ENCODE peak calls at places on chromosomes 3 and 15, in six cellular contexts. One of them, this sample, is unnamed.

GRCh38 chr3:98855811-98856400 is 45.6 kb downstream of the DCBLD2 start:
- DNase-seq in neural progenitor cell: no peak
- DNase-seq in OCI-LY7: no peak
- DNase-seq in GM23338: no peak
- DNase-seq in HCT116: no peak
- DNase-seq in GM23248: peak; percentile 98
- DNase-seq in this sample: no peak

GRCh38 chr15:82810863-82811421 is 1.5 kb downstream of the WHAMM start:
- DNase-seq in GM23338: no peak
- DNase-seq in HCT116: no peak
- DNase-seq in neural progenitor cell: no peak
- DNase-seq in OCI-LY7: peak; percentile 36
- DNase-seq in GM23248: peak; percentile 36
- DNase-seq in this sample: no peak

GRCh38 chr3:108406661-108407206 is 103.7 kb downstream of the MYH15 start:
- DNase-seq in GM23338: peak; percentile 62
- DNase-seq in HCT116: peak; percentile 52
- DNase-seq in GM23248: peak; percentile 68
- DNase-seq in neural progenitor cell: peak; percentile 52
- DNase-seq in OCI-LY7: peak; percentile 60
- DNase-seq in this sample: peak; percentile 66

GRCh38 chr15:31606261-31606669 is 279.6 kb downstream of the KLF13 start:
- DNase-seq in GM23338: no peak
- DNase-seq in OCI-LY7: no peak
- DNase-seq in neural progenitor cell: no peak
- DNase-seq in HCT116: no peak
- DNase-seq in GM23248: peak; percentile 82
- DNase-seq in this sample: no peak

GRCh38 chr3:191961529-191961928 is 500.6 kb downstream of the PYDC2 start:
- DNase-seq in GM23338: no peak
- DNase-seq in neural progenitor cell: no peak
- DNase-seq in GM23248: no peak
- DNase-seq in OCI-LY7: no peak
- DNase-seq in HCT116: no peak
- DNase-seq in this sample: no peak

GRCh38 chr3:136818191-136818850 is 605 bp upstream of the SLC35G2 start:
- DNase-seq in GM23338: peak; percentile 66
- DNase-seq in OCI-LY7: peak; percentile 46
- DNase-seq in HCT116: peak; percentile 67
- DNase-seq in GM23248: peak; percentile 85
- DNase-seq in neural progenitor cell: peak; percentile 13
- DNase-seq in this sample: no peak

GRCh38 chr15:56293495-56294292 is 50.0 kb upstream of the RFX7 start:
- DNase-seq in GM23248: no peak
- DNase-seq in GM23338: no peak
- DNase-seq in OCI-LY7: no peak
- DNase-seq in neural progenitor cell: no peak
- DNase-seq in HCT116: no peak
- DNase-seq in this sample: no peak

GRCh38 chr15:89707577-89707976 is 17.0 kb downstream of the WDR93 start:
- DNase-seq in neural progenitor cell: no peak
- DNase-seq in HCT116: no peak
- DNase-seq in OCI-LY7: no peak
- DNase-seq in GM23338: no peak
- DNase-seq in GM23248: no peak
- DNase-seq in this sample: no peak

GRCh38 chr3:194720048-194720447 is 34.4 kb downstream of the FAM43A start:
- DNase-seq in neural progenitor cell: no peak
- DNase-seq in GM23338: no peak
- DNase-seq in GM23248: no peak
- DNase-seq in OCI-LY7: no peak
- DNase-seq in HCT116: no peak
- DNase-seq in this sample: no peak

GRCh38 chr15:39579487-39580116 is 1.3 kb upstream of the THBS1 start:
- DNase-seq in HCT116: peak; percentile 67
- DNase-seq in GM23248: peak; percentile 91
- DNase-seq in GM23338: peak; percentile 97
- DNase-seq in OCI-LY7: no peak
- DNase-seq in neural progenitor cell: peak; percentile 87
- DNase-seq in this sample: peak; percentile 82

GRCh38 chr3:185152433-185153169 is at the start of gene C3orf70:
- DNase-seq in GM23338: peak; percentile 73
- DNase-seq in OCI-LY7: no peak
- DNase-seq in HCT116: no peak
- DNase-seq in GM23248: peak; percentile 53
- DNase-seq in neural progenitor cell: peak; percentile 79
- DNase-seq in this sample: peak; percentile 74

GRCh38 chr15:64847016-64847415 is 5.3 kb downstream of the PLEKHO2 start:
- DNase-seq in HCT116: no peak
- DNase-seq in OCI-LY7: no peak
- DNase-seq in GM23338: no peak
- DNase-seq in GM23248: no peak
- DNase-seq in neural progenitor cell: peak; percentile 1
- DNase-seq in this sample: no peak
- H3K4me3 ChIP-seq in HCT116: no peak overlapping the region
- H3K4me3 ChIP-seq in OCI-LY7: no peak overlapping the region
- H3K4me3 ChIP-seq in GM23338: no peak overlapping the region
- H3K4me3 ChIP-seq in GM23248: no peak overlapping the region
- H3K4me3 ChIP-seq in neural progenitor cell: no peak overlapping the region
- H3K4me3 ChIP-seq in this sample: no peak overlapping the region

DNA sequence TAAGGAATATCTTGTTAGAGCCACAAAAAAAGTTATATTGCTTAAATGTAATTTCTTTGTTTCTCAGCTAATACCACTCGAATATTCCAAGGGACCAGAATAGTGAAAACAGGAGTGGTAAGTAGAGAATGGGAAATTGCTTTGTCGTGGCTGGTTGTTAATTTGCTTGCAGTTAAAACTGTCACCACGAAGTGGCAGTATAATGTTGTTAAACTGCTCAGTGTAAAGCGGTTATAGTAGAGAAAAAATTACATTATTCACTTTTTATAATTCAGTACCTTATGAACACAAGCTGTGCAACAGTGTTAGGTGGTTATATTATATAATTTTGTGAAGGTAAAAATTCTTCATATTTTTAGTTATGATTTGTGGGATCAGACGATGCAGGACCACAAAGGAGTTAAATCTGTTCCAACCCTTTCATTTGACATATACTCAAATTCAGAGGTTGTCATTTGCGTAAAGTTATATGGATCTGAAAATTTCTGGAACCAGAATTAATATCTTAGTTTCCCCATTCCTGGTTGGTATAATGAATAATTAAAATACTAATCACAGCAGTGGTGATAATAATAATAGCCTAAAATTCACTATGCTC is 171.8 kb downstream of the FEZF2 start:
- DNase-seq in GM23338: peak; percentile 76
- DNase-seq in HCT116: peak; percentile 16
- DNase-seq in OCI-LY7: peak; percentile 23
- DNase-seq in GM23248: peak; percentile 57
- DNase-seq in neural progenitor cell: peak; percentile 49
- DNase-seq in this sample: peak; percentile 38
- TF ChIP-seq EZH2phosphoT487 in GM23338: no peak
- TF ChIP-seq EZH2phosphoT487 in HCT116: no peak
- TF ChIP-seq EZH2phosphoT487 in OCI-LY7: no peak
- TF ChIP-seq EZH2phosphoT487 in GM23248: no peak
- TF ChIP-seq EZH2phosphoT487 in neural progenitor cell: no peak
- TF ChIP-seq EZH2phosphoT487 in this sample: no peak

GRCh38 chr15:47185222-47185800 is 532.0 kb upstream of the SEMA6D start:
- DNase-seq in GM23248: no peak
- DNase-seq in HCT116: no peak
- DNase-seq in OCI-LY7: no peak
- DNase-seq in neural progenitor cell: no peak
- DNase-seq in GM23338: no peak
- DNase-seq in this sample: no peak

GRCh38 chr15:47184405-47185221 is 532.7 kb upstream of the SEMA6D start:
- DNase-seq in GM23248: peak; percentile 30
- DNase-seq in neural progenitor cell: peak; percentile 66
- DNase-seq in HCT116: no peak
- DNase-seq in GM23338: peak; percentile 60
- DNase-seq in OCI-LY7: no peak
- DNase-seq in this sample: peak; percentile 54

GRCh38 chr15:47186071-47186470 is 531.2 kb upstream of the SEMA6D start:
- DNase-seq in OCI-LY7: no peak
- DNase-seq in GM23338: no peak
- DNase-seq in HCT116: no peak
- DNase-seq in GM23248: no peak
- DNase-seq in neural progenitor cell: no peak
- DNase-seq in this sample: no peak

GRCh38 chr15:47184003-47184404 is 533.3 kb upstream of the SEMA6D start:
- DNase-seq in GM23338: peak; percentile 74
- DNase-seq in neural progenitor cell: peak; percentile 67
- DNase-seq in HCT116: no peak
- DNase-seq in OCI-LY7: no peak
- DNase-seq in GM23248: peak; percentile 28
- DNase-seq in this sample: peak; percentile 65

DNA sequence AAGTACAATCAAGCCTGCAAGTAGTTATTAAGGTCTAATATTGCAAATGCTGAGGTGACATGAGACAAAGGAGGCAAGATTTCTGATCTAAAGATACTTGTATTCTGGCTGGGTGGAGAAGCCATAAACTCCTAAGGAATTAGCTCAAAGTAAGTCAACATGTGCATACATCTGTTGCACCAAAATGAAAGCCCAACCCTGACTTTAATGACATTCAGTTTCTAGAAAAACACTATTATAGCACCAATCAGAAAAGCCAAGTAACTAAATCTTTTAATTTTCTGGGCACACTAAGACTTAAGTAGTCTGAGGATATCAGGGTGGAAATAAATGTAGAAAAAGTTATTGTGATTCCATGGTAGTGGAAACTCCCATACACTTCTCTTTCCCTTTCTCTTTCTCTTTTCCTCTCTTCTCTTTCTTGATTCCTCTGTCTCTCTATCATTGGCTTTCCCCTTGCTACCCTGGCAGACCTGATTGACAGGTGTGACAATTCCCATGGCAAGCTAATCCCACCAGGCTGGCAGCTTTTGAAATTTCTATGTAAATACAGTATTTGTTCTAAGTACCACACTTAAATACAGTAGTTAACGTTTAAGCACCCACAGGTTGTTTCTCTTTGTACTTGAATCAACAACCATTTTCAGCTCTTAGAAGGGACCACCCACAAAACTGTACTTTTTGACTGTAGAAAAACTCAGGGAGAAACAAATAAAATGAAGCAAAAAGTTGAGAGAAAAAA is 528.4 kb upstream of the SEMA6D start:
- DNase-seq in neural progenitor cell: no peak
- DNase-seq in HCT116: no peak
- DNase-seq in GM23248: no peak
- DNase-seq in GM23338: peak; percentile 85
- DNase-seq in OCI-LY7: no peak
- DNase-seq in this sample: no peak
- H4K20me1 ChIP-seq in neural progenitor cell: no peaks in the 10 kb centered on the region
- H4K20me1 ChIP-seq in HCT116: no peaks in the 10 kb centered on the region
- H4K20me1 ChIP-seq in GM23248: no peaks in the 10 kb centered on the region
- H4K20me1 ChIP-seq in GM23338: no peaks in the 10 kb centered on the region
- H4K20me1 ChIP-seq in OCI-LY7: no peaks in the 10 kb centered on the region
- H4K20me1 ChIP-seq in this sample: no peaks in the 10 kb centered on the region

GRCh38 chr15:99703603-99704443 is 29.4 kb downstream of the LYSMD4 start:
- DNase-seq in GM23338: peak; percentile 81
- DNase-seq in OCI-LY7: peak; percentile 16
- DNase-seq in neural progenitor cell: peak; percentile 16
- DNase-seq in HCT116: peak; percentile 61
- DNase-seq in GM23248: peak; percentile 93
- DNase-seq in this sample: peak; percentile 83
- H3K4me3 ChIP-seq in GM23338: no peak overlapping the region
- H3K4me3 ChIP-seq in OCI-LY7: no peak overlapping the region
- H3K4me3 ChIP-seq in neural progenitor cell: no peak overlapping the region
- H3K4me3 ChIP-seq in HCT116: no peak overlapping the region
- H3K4me3 ChIP-seq in GM23248: peak overlapping the region; percentile 54
- H3K4me3 ChIP-seq in this sample: no peak overlapping the region

GRCh38 chr3:58179235-58180098 is 31.3 kb downstream of the DNASE1L3 start:
- DNase-seq in OCI-LY7: peak; percentile 56
- DNase-seq in HCT116: no peak
- DNase-seq in neural progenitor cell: no peak
- DNase-seq in GM23338: no peak
- DNase-seq in GM23248: no peak
- DNase-seq in this sample: no peak

GRCh38 chr3:58176827-58177489 is 33.8 kb downstream of the DNASE1L3 start:
- DNase-seq in HCT116: no peak
- DNase-seq in GM23338: no peak
- DNase-seq in neural progenitor cell: no peak
- DNase-seq in GM23248: peak; percentile 24
- DNase-seq in OCI-LY7: no peak
- DNase-seq in this sample: no peak

GRCh38 chr3:58177747-58178527 is 32.8 kb downstream of the DNASE1L3 start:
- DNase-seq in OCI-LY7: peak; percentile 85
- DNase-seq in neural progenitor cell: peak; percentile 91
- DNase-seq in GM23248: peak; percentile 89
- DNase-seq in GM23338: peak; percentile 93
- DNase-seq in HCT116: peak; percentile 51
- DNase-seq in this sample: peak; percentile 93

GRCh38 chr3:58180099-58180880 is 30.5 kb downstream of the DNASE1L3 start:
- DNase-seq in GM23338: no peak
- DNase-seq in GM23248: no peak
- DNase-seq in neural progenitor cell: no peak
- DNase-seq in HCT116: no peak
- DNase-seq in OCI-LY7: no peak
- DNase-seq in this sample: no peak

GRCh38 chr3:58178528-58179234 is 32.1 kb downstream of the DNASE1L3 start:
- DNase-seq in HCT116: no peak
- DNase-seq in neural progenitor cell: no peak
- DNase-seq in OCI-LY7: peak; percentile 15
- DNase-seq in GM23338: no peak
- DNase-seq in GM23248: no peak
- DNase-seq in this sample: no peak
- TF ChIP-seq EZH2phosphoT487 in HCT116: no peak
- TF ChIP-seq EZH2phosphoT487 in neural progenitor cell: no peak
- TF ChIP-seq EZH2phosphoT487 in OCI-LY7: no peak
- TF ChIP-seq EZH2phosphoT487 in GM23338: no peak
- TF ChIP-seq EZH2phosphoT487 in GM23248: no peak
- TF ChIP-seq EZH2phosphoT487 in this sample: no peak